ENCODE peak calls at places on chromosome 14, in four cellular contexts. One of them, this sample, is unnamed.

GRCh38 chr14:23557521-23557920 is 1.4 kb downstream of the THTPA start:
- DNase-seq in brain microvascular endothelial cell: no peak
- DNase-seq in A549: no peak
- DNase-seq in psoas muscle: no peak
- DNase-seq in this sample: no peak

GRCh38 chr14:61566537-61567225 is 128.6 kb upstream of the HIF1A start:
- DNase-seq in brain microvascular endothelial cell: no peak
- DNase-seq in A549: no peak
- DNase-seq in psoas muscle: no peak
- DNase-seq in this sample: no peak

GRCh38 chr14:24271834-24272263 is 452 bp upstream of the RABGGTA start:
- DNase-seq in brain microvascular endothelial cell: no peak
- DNase-seq in A549: no peak
- DNase-seq in psoas muscle: no peak
- DNase-seq in this sample: no peak

GRCh38 chr14:72759670-72760069 is 134.2 kb downstream of the DPF3 start:
- DNase-seq in brain microvascular endothelial cell: no peak
- DNase-seq in A549: no peak
- DNase-seq in psoas muscle: no peak
- DNase-seq in this sample: no peak

GRCh38 chr14:28157887-28158791 is 608.4 kb upstream of the FOXG1 start:
- DNase-seq in brain microvascular endothelial cell: no peak
- DNase-seq in A549: no peak
- DNase-seq in psoas muscle: no peak
- DNase-seq in this sample: no peak

GRCh38 chr14:77580964-77581505 is 35.4 kb downstream of the SPTLC2 start:
- DNase-seq in brain microvascular endothelial cell: peak; percentile 35
- DNase-seq in A549: no peak
- DNase-seq in psoas muscle: no peak
- DNase-seq in this sample: no peak

GRCh38 chr14:32010561-32011188 is 66.4 kb upstream of the ARHGAP5 start:
- DNase-seq in brain microvascular endothelial cell: peak; percentile 81
- DNase-seq in A549: peak; percentile 95
- DNase-seq in psoas muscle: no peak
- DNase-seq in this sample: no peak

GRCh38 chr14:74085047-74085637 is 386 bp downstream of the LIN52 start:
- DNase-seq in brain microvascular endothelial cell: peak; percentile 29
- DNase-seq in A549: peak; percentile 9
- DNase-seq in psoas muscle: peak; percentile 17
- DNase-seq in this sample: no peak

GRCh38 chr14:71321556-71322315 is 414.5 kb downstream of the PCNX1 start:
- DNase-seq in brain microvascular endothelial cell: peak; percentile 29
- DNase-seq in A549: peak; percentile 12
- DNase-seq in psoas muscle: no peak
- DNase-seq in this sample: no peak

GRCh38 chr14:92695562-92695961 is 52.9 kb downstream of the LGMN start:
- DNase-seq in brain microvascular endothelial cell: no peak
- DNase-seq in A549: no peak
- DNase-seq in psoas muscle: no peak
- DNase-seq in this sample: no peak

DNA sequence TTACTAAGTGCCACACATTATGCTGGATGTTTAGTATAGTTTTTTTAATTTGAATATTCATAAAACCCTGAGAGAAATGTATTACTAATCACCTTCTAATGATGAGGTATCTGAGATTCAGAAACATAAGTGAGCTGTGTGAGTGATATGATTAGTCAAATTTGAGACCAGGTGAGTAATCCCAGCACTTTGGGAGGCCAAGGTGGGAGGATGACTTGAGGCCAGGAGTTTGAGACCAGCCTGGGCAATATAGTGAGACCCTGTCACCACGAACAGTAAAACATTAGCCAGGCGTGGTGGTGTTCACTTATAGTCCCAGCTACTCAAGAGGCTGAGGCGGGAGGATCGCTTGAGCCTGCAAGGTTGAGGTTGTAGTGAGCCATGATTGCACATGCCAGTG is 438.4 kb downstream of the RAD51B start:
- DNase-seq in brain microvascular endothelial cell: no peak
- DNase-seq in A549: no peak
- DNase-seq in psoas muscle: no peak
- DNase-seq in this sample: no peak
- H3K4me3 ChIP-seq in brain microvascular endothelial cell: no peak overlapping the region
- H3K4me3 ChIP-seq in A549: no peak overlapping the region
- H3K4me3 ChIP-seq in psoas muscle: no peak overlapping the region
- H3K4me3 ChIP-seq in this sample: no peak overlapping the region

GRCh38 chr14:50822501-50823042 is 8.4 kb downstream of the NIN start:
- DNase-seq in brain microvascular endothelial cell: no peak
- DNase-seq in A549: no peak
- DNase-seq in psoas muscle: peak; percentile 43
- DNase-seq in this sample: no peak

GRCh38 chr14:50823051-50823762 is 7.8 kb downstream of the NIN start:
- DNase-seq in brain microvascular endothelial cell: peak; percentile 30
- DNase-seq in A549: no peak
- DNase-seq in psoas muscle: peak; percentile 40
- DNase-seq in this sample: peak; percentile 28

GRCh38 chr14:50823763-50824636 is 7.0 kb downstream of the NIN start:
- DNase-seq in brain microvascular endothelial cell: no peak
- DNase-seq in A549: no peak
- DNase-seq in psoas muscle: no peak
- DNase-seq in this sample: no peak

GRCh38 chr14:50821471-50822464 is 9.2 kb downstream of the NIN start:
- DNase-seq in brain microvascular endothelial cell: no peak
- DNase-seq in A549: no peak
- DNase-seq in psoas muscle: no peak
- DNase-seq in this sample: peak; percentile 28

GRCh38 chr14:50820786-50821185 is 10.2 kb downstream of the NIN start:
- DNase-seq in brain microvascular endothelial cell: no peak
- DNase-seq in A549: no peak
- DNase-seq in psoas muscle: no peak
- DNase-seq in this sample: no peak
- H3K27ac ChIP-seq in brain microvascular endothelial cell: no peak overlapping the region
- H3K27ac ChIP-seq in A549: no peak overlapping the region
- H3K27ac ChIP-seq in psoas muscle: no peak overlapping the region
- H3K27ac ChIP-seq in this sample: no peak overlapping the region

DNA sequence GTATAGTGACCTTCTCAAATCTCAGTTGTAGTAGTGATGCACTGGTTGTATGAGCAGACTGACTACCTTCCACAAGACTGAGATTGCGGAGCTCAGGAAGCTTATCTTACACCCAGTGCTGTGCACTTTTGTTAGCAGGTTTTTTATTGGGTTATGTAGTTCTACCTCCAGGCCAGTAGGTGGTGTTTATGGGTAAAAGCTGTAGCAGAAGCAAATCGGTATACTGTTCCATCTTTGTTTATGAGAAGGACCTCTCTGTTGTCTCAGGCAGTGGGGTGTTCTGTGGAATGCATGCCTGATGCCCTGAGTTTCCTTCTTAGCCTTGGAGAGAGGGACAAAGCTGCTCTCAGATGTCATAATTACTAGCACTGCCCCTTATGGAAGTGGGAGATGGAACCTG is 217.8 kb downstream of the LRFN5 start:
- DNase-seq in brain microvascular endothelial cell: no peak
- DNase-seq in A549: no peak
- DNase-seq in psoas muscle: no peak
- DNase-seq in this sample: no peak
- TF ChIP-seq CTCF in brain microvascular endothelial cell: peak; percentile 23
- TF ChIP-seq CTCF in A549: no peak
- TF ChIP-seq CTCF in psoas muscle: no peak
- TF ChIP-seq CTCF in this sample: no peak

GRCh38 chr14:59920378-59920683 is 387 bp downstream of the LRRC9 start:
- DNase-seq in brain microvascular endothelial cell: no peak
- DNase-seq in A549: no peak
- DNase-seq in psoas muscle: no peak
- DNase-seq in this sample: no peak

GRCh38 chr14:59913187-59913586 is 6.8 kb upstream of the LRRC9 start:
- DNase-seq in brain microvascular endothelial cell: no peak
- DNase-seq in A549: no peak
- DNase-seq in psoas muscle: no peak
- DNase-seq in this sample: no peak

GRCh38 chr14:59919582-59920377 is at the start of gene LRRC9:
- DNase-seq in brain microvascular endothelial cell: no peak
- DNase-seq in A549: no peak
- DNase-seq in psoas muscle: peak; percentile 9
- DNase-seq in this sample: peak; percentile 12

DNA sequence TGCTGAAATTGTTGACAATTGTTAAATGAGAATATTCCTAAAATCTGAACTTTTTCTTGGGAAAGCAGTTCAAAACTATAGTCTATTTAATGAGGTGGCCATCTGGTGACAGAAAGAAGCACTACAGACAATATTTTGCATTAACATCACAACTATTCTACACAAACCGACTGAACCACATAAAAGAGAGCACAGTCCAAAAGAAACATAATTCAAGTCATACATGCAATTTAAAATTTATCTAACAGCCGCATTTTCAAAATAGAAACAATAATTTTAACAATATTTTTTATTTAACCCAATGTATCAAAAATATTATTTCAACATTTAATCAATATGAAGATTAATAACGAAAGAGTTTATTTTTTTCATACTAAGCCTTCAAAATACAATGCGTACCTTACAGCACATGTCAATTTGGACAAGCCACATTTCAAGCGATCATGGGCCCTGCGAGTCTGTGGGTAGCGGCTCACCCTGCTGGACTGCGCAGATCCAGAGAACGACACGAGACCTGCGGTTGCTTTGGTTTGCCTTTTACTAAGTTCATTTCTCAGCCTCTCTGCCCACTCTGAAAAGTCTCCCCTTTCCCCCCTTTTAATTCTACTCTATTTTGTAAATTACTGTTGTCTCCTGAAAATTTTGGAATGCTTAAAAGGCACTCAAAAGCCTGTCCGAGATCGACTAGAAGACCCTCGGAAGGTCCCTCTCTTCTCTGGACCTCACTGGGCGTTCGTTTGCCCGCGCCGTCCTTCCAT is 941 bp upstream of the LRRC9 start:
- DNase-seq in brain microvascular endothelial cell: peak; percentile 36
- DNase-seq in A549: peak; percentile 35
- DNase-seq in psoas muscle: peak; percentile 14
- DNase-seq in this sample: no peak
- H3K4me3 ChIP-seq in brain microvascular endothelial cell: peak overlapping the region; percentile 49
- H3K4me3 ChIP-seq in A549: peak overlapping the region; percentile 33
- H3K4me3 ChIP-seq in psoas muscle: peak overlapping the region; percentile 65
- H3K4me3 ChIP-seq in this sample: peak overlapping the region; percentile 64

GRCh38 chr14:100840286-100840685 is 14.4 kb downstream of the MEG3 start:
- DNase-seq in brain microvascular endothelial cell: no peak
- DNase-seq in A549: no peak
- DNase-seq in psoas muscle: peak; percentile 15
- DNase-seq in this sample: no peak
- H3K27ac ChIP-seq in brain microvascular endothelial cell: no peak overlapping the region
- H3K27ac ChIP-seq in A549: no peak overlapping the region
- H3K27ac ChIP-seq in psoas muscle: no peak overlapping the region
- H3K27ac ChIP-seq in this sample: no peak overlapping the region

GRCh38 chr14:96263347-96264199 is 7.6 kb downstream of the BDKRB1 start:
- DNase-seq in brain microvascular endothelial cell: no peak
- DNase-seq in A549: no peak
- DNase-seq in psoas muscle: no peak
- DNase-seq in this sample: no peak

GRCh38 chr14:96264200-96264553 is 8.2 kb downstream of the BDKRB1 start:
- DNase-seq in brain microvascular endothelial cell: no peak
- DNase-seq in A549: no peak
- DNase-seq in psoas muscle: no peak
- DNase-seq in this sample: no peak

GRCh38 chr14:96261053-96261452 is 5.0 kb downstream of the BDKRB1 start:
- DNase-seq in brain microvascular endothelial cell: no peak
- DNase-seq in A549: no peak
- DNase-seq in psoas muscle: no peak
- DNase-seq in this sample: no peak

GRCh38 chr14:96260341-96260821 is 4.4 kb downstream of the BDKRB1 start:
- DNase-seq in brain microvascular endothelial cell: no peak
- DNase-seq in A549: no peak
- DNase-seq in psoas muscle: no peak
- DNase-seq in this sample: no peak

GRCh38 chr14:96261772-96262485 is 5.9 kb downstream of the BDKRB1 start:
- DNase-seq in brain microvascular endothelial cell: no peak
- DNase-seq in A549: no peak
- DNase-seq in psoas muscle: no peak
- DNase-seq in this sample: no peak
- TF ChIP-seq CTCF in brain microvascular endothelial cell: no peak
- TF ChIP-seq CTCF in A549: no peak
- TF ChIP-seq CTCF in psoas muscle: no peak
- TF ChIP-seq CTCF in this sample: no peak

This sample was measured in left ventricle myocardium inferior.